ENCODE peak calls at places on chromosomes 6 and 20, in seven cellular contexts. W, H, R, Y, B, O and C are unnamed samples.

GRCh38 chr6:106114492-106114891 is 28.4 kb downstream of the PRDM1 start:
- DNase-seq in W (no peak), R (no peak), Y (no peak), H (no peak), B (no peak), O (no peak), C (no peak)

GRCh38 chr6:155543141-155543870 is 87.7 kb upstream of the NOX3 start:
- DNase-seq in Y (no peak), W (no peak), H (no peak), B (no peak), R (no peak), O (no peak), C (no peak)

GRCh38 chr6:133958782-133959181 is 5.8 kb downstream of the TBPL1 start:
- DNase-seq in O (no peak), R (no peak), Y (no peak), H (no peak), W (no peak), B (no peak), C (no peak)

GRCh38 chr6:41439524-41440418 is 104.4 kb downstream of the NCR2 start:
- DNase-seq in B (no peak), O (no peak), Y (peak; percentile 66), R (no peak), W (no peak), H (no peak), C (no peak)

GRCh38 chr6:7697820-7698623 is 27.9 kb upstream of the BMP6 start:
- DNase-seq in H (no peak), W (no peak), B (peak; percentile 89), Y (peak; percentile 20), O (no peak), R (peak; percentile 97), C (peak; percentile 94)

GRCh38 chr20:47464380-47465101 is 37.1 kb upstream of the NCOA3 start:
- DNase-seq in W (no peak), H (no peak), O (no peak), B (peak; percentile 98), Y (no peak), R (peak; percentile 99), C (peak; percentile 97)

GRCh38 chr6:138004423-138005287 is 102.6 kb downstream of the PERP start:
- DNase-seq in H (no peak), B (peak; percentile 33), W (no peak), Y (peak; percentile 40), O (no peak), R (peak; percentile 41), C (peak; percentile 18)

GRCh38 chr6:140401666-140402255 is 1027.3 kb upstream of the CITED2 start:
- DNase-seq in O (no peak), R (peak; percentile 41), B (no peak), Y (no peak), H (no peak), W (no peak), C (no peak)

GRCh38 chr6:125099211-125100017 is 54.2 kb upstream of the TPD52L1 start:
- DNase-seq in W (peak; percentile 48), B (peak; percentile 70), Y (peak; percentile 65), R (peak; percentile 50), H (peak; percentile 72), O (peak; percentile 15), C (peak; percentile 64)

DNA sequence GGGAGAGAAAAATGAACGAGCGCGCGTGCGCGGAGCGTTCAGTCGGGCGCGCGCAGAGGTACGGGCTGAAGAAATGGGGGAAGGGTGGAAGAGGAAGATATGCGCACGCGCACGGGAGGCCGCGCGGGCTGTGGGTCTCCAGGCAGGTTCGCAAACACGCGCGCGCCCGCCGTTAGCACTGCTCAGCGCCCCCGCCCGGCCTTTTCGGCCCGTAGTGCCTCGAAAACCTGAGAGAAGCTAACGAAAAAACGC is 393 bp downstream of the BCLAF1 start:
- DNase-seq in O (peak; percentile 74), W (peak; percentile 91), H (peak; percentile 86), B (peak; percentile 92), Y (peak; percentile 95), R (peak; percentile 86), C (peak; percentile 94)
- H2BK5ac ChIP-seq in O (peak overlapping the region; percentile 100), W (peak overlapping the region; percentile 98), H (peak overlapping the region; percentile 87), B (peak overlapping the region; percentile 94), Y (peak overlapping the region; percentile 84), R (peak overlapping the region; percentile 94), C (peak overlapping the region; percentile 73)

DNA sequence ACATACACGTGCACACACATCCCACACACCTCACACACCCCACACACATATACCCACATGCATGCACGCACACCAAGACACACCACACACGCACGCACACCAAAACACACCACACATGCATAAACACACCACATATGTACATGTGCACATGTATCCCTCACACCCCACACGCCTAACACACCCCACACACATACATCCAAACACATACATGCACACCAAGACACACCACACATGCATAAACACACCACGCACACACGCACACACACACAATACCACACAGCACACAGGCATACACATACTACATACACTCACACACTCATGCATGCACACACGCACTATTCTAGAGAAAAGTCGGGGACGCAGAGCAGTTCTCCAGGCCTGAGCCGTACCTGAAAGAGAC is 671.5 kb downstream of the PRKN start:
- DNase-seq in B (no peak), O (no peak), H (no peak), W (no peak), Y (no peak), R (no peak), C (no peak)
- H3K4me2 ChIP-seq in B (no peak overlapping the region), O (no peak overlapping the region), H (no peak overlapping the region), W (no peak overlapping the region), Y (no peak overlapping the region), R (no peak overlapping the region), C (no peak overlapping the region)

GRCh38 chr6:31762356-31762755 is at the start of gene SAPCD1:
- DNase-seq in H (no peak), B (no peak), O (no peak), R (no peak), W (no peak), Y (no peak), C (no peak)

GRCh38 chr6:31762878-31763616 is 591 bp downstream of the SAPCD1 start:
- DNase-seq in W (no peak), O (no peak), Y (no peak), R (no peak), H (no peak), B (no peak), C (no peak)

GRCh38 chr6:31758281-31758680 is 4.2 kb upstream of the SAPCD1 start:
- DNase-seq in B (no peak), Y (no peak), R (no peak), H (no peak), O (no peak), W (no peak), C (no peak)

GRCh38 chr6:31761343-31761742 is 1.1 kb upstream of the SAPCD1 start:
- DNase-seq in O (no peak), H (no peak), Y (no peak), B (no peak), W (no peak), R (no peak), C (no peak)

GRCh38 chr6:31760790-31761189 is 1.7 kb upstream of the SAPCD1 start:
- DNase-seq in R (no peak), H (no peak), O (no peak), W (no peak), Y (no peak), B (no peak), C (no peak)
- H2BK5ac ChIP-seq in R (no peak overlapping the region), H (no peak overlapping the region), O (no peak overlapping the region), W (no peak overlapping the region), Y (no peak overlapping the region), B (no peak overlapping the region), C (no peak overlapping the region)

DNA sequence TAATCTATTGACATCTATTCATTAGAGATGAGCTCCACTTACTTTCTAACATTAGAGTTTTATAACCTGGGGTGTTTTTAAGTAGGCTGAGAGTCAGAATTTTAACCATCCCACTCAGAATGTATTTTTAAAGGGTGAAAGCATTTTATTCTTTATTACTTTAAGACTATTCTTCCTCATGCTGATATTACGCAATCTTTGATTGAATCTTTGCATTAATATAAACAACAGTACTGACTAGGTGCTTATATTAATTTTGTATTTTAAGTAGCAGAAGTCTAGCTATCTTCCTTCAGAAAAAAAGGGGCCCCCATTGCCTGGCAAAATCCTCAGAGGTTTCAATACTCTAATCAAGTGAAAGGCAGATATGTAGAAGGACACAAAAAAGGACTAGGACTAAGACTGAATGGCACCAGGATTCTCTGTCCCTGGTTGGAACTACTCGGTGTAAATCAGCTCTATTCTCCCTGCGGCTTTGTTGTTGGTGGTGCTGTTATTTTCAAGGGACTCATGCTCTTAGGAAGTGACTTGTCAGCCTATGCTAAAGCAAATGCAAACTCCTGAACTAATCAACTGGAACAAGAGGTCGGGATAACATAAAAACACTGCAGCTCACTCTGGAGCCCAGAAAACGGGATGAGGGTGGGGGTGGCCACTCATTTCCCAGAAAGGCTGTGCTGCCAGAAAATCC is 1324.4 kb downstream of the GRIK2 start:
- DNase-seq in B (no peak), O (no peak), H (no peak), W (peak; percentile 73), R (no peak), Y (peak; percentile 28), C (no peak)
- H3K4me2 ChIP-seq in B (no peak overlapping the region), O (no peak overlapping the region), H (no peak overlapping the region), W (peak overlapping the region; percentile 14), R (no peak overlapping the region), Y (no peak overlapping the region), C (no peak overlapping the region)

GRCh38 chr6:30461055-30461454 is 28.3 kb upstream of the HLA-E start:
- DNase-seq in B (no peak), O (no peak), Y (no peak), H (no peak), R (no peak), W (no peak), C (no peak)

GRCh38 chr6:30463242-30463641 is 26.1 kb upstream of the HLA-E start:
- DNase-seq in B (no peak), R (no peak), O (no peak), Y (no peak), W (no peak), H (no peak), C (no peak)

GRCh38 chr6:30463651-30464618 is 25.4 kb upstream of the HLA-E start:
- DNase-seq in H (no peak), O (no peak), B (peak; percentile 45), W (no peak), R (peak; percentile 50), Y (no peak), C (peak; percentile 27)

GRCh38 chr6:30462482-30462881 is 26.8 kb upstream of the HLA-E start:
- DNase-seq in B (no peak), Y (no peak), O (no peak), W (no peak), R (no peak), H (no peak), C (no peak)

DNA sequence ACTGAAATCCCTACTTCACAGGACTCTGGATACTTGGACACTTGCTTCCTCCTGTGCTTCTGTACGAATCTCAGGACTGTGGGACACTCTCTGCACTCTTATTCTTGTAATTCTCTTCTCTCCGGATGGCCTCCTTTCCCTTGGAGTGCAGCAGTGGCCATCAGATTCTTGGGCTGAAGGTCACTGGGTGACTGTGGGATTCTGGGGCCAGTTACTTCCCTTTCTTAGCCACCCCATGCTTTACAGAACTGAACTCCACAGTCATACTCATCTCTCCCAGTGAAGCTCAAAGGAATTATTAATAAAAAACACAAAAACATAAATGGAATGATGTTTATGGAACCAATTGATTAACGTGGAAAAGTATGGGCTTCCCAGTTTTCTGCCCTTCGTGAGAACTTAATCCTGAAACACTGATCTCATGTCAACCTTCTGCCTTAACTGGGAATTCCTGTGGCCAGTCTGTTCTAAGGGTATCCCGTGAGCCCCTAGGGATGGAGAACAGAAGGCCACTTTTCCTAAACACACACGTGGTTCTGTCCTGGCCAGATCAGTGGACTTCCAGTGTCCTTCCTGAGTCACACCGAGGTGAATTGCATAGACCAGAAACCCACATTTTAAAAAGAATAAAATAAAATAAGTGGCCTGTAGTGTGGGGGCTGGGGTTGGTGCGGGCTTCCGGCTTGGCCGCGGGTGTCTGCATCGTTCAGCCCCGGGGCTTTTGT is 23.6 kb upstream of the HLA-E start:
- DNase-seq in B (peak; percentile 30), W (no peak), H (no peak), Y (peak; percentile 11), O (no peak), R (no peak), C (no peak)
- H2BK5ac ChIP-seq in B (no peak overlapping the region), W (no peak overlapping the region), H (no peak overlapping the region), Y (no peak overlapping the region), O (no peak overlapping the region), R (no peak overlapping the region), C (no peak overlapping the region)

GRCh38 chr6:130672153-130672552 is 155.1 kb upstream of the SMLR1 start:
- DNase-seq in H (no peak), B (no peak), W (no peak), R (no peak), O (no peak), Y (no peak), C (no peak)
- H3K4me2 ChIP-seq in H (no peak overlapping the region), B (no peak overlapping the region), W (no peak overlapping the region), R (no peak overlapping the region), O (no peak overlapping the region), Y (no peak overlapping the region), C (no peak overlapping the region)